ENCODE peak calls at places on chromosomes 11 and 22, in six cellular contexts. W is tibial artery, G is fibroblast of lung, Z is right lobe of liver, C is substantia nigra, O is colonic mucosa. J is an unnamed sample.

GRCh38 chr22:37560682-37561208 is 465 bp downstream of the CDC42EP1 start:
- DNase-seq in O (no peak), W (no peak), Z (peak), G (peak), C (no peak), J (peak)

GRCh38 chr22:32325811-32326237 is 31.8 kb upstream of the RFPL3 start:
- DNase-seq in Z (no peak), O (no peak), W (no peak), C (no peak), G (no peak), J (no peak)

GRCh38 chr11:132962026-132962425 is 570.3 kb downstream of the OPCML start:
- DNase-seq in W (no peak), G (peak), C (no peak), O (no peak), Z (no peak), J (no peak)

GRCh38 chr11:87092159-87092558 is 54.4 kb downstream of the TMEM135 start:
- DNase-seq in G (peak), C (no peak), O (no peak), W (no peak), Z (no peak), J (no peak)

GRCh38 chr11:69301491-69302401 is 7.8 kb downstream of the MYEOV start:
- DNase-seq in Z (peak), W (no peak), C (no peak), O (peak), G (peak), J (peak)

GRCh38 chr11:57805780-57806179 is 44.2 kb downstream of the CTNND1 start:
- DNase-seq in W (no peak), O (no peak), C (no peak), Z (no peak), G (no peak), J (no peak)

GRCh38 chr11:134469627-134470026 is 57.6 kb upstream of the B3GAT1 start:
- DNase-seq in G (no peak), Z (no peak), W (no peak), C (no peak), O (no peak), J (no peak)

GRCh38 chr11:130874396-130874795 is 41.9 kb downstream of the SNX19 start:
- DNase-seq in Z (no peak), O (no peak), G (no peak), W (no peak), C (no peak), J (no peak)

GRCh38 chr11:71472357-71472885 is 19.4 kb downstream of the NADSYN1 start:
- DNase-seq in G (no peak), W (no peak), Z (no peak), C (no peak), O (no peak), J (no peak)

GRCh38 chr11:23021287-23021863 is 161.1 kb upstream of the CCDC179 start:
- DNase-seq in G (peak), W (no peak), Z (no peak), O (no peak), C (no peak), J (no peak)

GRCh38 chr11:95088946-95089619 is 563 bp upstream of the ENDOD1 start:
- DNase-seq in O (no peak), G (no peak), C (peak), Z (no peak), W (no peak), J (no peak)

GRCh38 chr11:121443688-121444275 is 8.3 kb upstream of the SORL1 start:
- DNase-seq in G (no peak), W (no peak), Z (no peak), O (no peak), C (no peak), J (no peak)

GRCh38 chr11:117818036-117818858 is 6.3 kb downstream of the FXYD2 start:
- DNase-seq in O (no peak), C (no peak), W (no peak), G (peak), Z (no peak), J (peak)

GRCh38 chr11:63862923-63863322 is 24.0 kb downstream of the MARK2 start:
- DNase-seq in G (no peak), W (no peak), O (peak), Z (peak), C (no peak), J (no peak)

GRCh38 chr11:125210112-125210511 is 45.6 kb downstream of the PKNOX2 start:
- DNase-seq in W (no peak), C (no peak), O (no peak), Z (no peak), G (no peak), J (no peak)

GRCh38 chr11:22787565-22788162 is 41.9 kb downstream of the SVIP start:
- DNase-seq in C (peak), G (peak), W (no peak), Z (no peak), O (no peak), J (no peak)

GRCh38 chr11:5204787-5205186 is 4.3 kb upstream of the OR51V1 start:
- DNase-seq in G (peak), C (no peak), O (no peak), W (no peak), Z (no peak), J (no peak)

GRCh38 chr11:115577701-115578100 is 73.5 kb upstream of the CADM1 start:
- DNase-seq in O (no peak), W (no peak), G (no peak), C (no peak), Z (no peak), J (no peak)

GRCh38 chr22:44702479-44703219 is 645 bp downstream of the PRR5 start:
- DNase-seq in Z (no peak), G (peak), W (no peak), O (peak), C (no peak), J (no peak)

GRCh38 chr22:43530864-43531201 is 119.0 kb downstream of the MPPED1 start:
- DNase-seq in O (no peak), C (no peak), Z (no peak), G (no peak), W (no peak), J (no peak)

GRCh38 chr11:107561688-107562087 is 3.8 kb downstream of the ALKBH8 start:
- DNase-seq in W (no peak), Z (no peak), G (no peak), C (no peak), O (no peak), J (no peak)
- H3K27ac ChIP-seq in W (no peak), Z (no peak), G (peak), C (no peak), O (no peak), J (no peak)

DNA sequence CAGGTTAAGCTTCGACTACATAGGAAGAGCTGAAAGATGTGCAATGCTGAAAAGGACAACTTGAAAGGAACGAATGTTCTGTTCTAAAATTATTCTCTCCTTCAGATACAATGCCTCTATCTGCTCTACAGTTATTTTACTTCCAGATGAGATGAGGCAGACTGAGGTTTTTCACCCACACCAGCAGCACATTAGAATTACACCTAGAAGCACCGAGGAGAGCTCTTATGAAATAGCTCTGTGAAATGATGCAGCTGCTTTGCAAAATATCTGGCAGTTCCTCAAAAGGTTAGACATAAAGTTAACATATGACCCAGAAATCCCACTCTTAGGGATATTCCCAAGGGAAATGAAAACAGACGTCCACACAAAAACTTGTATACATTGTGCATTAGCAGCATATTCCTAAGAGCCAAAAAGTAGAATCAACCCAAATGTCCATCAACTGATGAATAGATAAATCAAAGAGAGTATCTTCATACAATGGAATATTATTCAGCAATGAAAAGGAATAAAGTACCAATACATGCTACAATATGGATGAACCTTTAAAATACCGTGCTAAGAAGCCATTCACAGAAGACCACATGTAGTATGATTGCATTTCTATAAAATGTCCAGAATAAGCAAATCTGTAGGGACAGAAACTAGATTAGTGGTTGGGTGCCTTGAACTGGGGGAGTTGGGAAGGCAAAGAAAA is 34.5 kb downstream of the WT1 start:
- DNase-seq in C (no peak), G (peak), Z (no peak), W (no peak), O (no peak), J (no peak)
- H3K27ac ChIP-seq in C (no peak), G (no peak), Z (no peak), W (no peak), O (no peak), J (no peak)

DNA sequence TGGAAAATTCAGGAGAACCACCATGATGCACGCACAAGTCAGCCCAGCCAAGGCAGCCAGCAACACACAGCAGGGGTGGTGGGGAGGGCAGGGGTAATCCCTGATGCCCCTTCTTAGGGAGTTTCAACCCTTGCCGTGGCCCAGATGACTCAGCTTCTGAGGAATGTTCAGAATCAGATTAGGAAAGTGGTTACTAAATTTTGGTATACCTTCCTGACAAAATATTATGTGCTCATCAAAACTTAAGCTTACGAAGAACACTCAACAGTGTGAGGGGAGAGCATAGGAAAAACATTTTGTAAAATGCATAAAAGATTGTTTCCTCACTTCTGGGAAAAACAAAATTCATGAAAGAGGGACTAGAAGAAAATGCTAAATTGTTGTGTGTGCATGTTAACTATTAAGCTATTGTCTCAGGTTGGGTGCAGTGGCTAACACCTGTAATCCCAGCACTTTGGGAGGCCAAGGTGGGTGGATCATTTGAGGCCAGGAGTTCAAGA is 32.1 kb downstream of the SERPIND1 start:
- DNase-seq in C (no peak), W (no peak), O (no peak), G (no peak), Z (no peak), J (no peak)
- H3K27ac ChIP-seq in C (no peak), W (no peak), O (no peak), G (no peak), Z (no peak), J (no peak)

GRCh38 chr11:59187020-59187419 is 15.1 kb downstream of the DTX4 start:
- DNase-seq in G (no peak), Z (no peak), C (no peak), O (no peak), W (no peak), J (no peak)

GRCh38 chr11:59185412-59185811 is 13.5 kb downstream of the DTX4 start:
- DNase-seq in C (no peak), W (no peak), O (peak), G (peak), Z (no peak), J (no peak)

GRCh38 chr11:59187587-59187986 is 15.7 kb downstream of the DTX4 start:
- DNase-seq in O (peak), Z (peak), C (no peak), G (peak), W (no peak), J (peak)

GRCh38 chr11:59184876-59185275 is 12.9 kb downstream of the DTX4 start:
- DNase-seq in W (no peak), O (no peak), C (no peak), G (no peak), Z (no peak), J (no peak)

DNA sequence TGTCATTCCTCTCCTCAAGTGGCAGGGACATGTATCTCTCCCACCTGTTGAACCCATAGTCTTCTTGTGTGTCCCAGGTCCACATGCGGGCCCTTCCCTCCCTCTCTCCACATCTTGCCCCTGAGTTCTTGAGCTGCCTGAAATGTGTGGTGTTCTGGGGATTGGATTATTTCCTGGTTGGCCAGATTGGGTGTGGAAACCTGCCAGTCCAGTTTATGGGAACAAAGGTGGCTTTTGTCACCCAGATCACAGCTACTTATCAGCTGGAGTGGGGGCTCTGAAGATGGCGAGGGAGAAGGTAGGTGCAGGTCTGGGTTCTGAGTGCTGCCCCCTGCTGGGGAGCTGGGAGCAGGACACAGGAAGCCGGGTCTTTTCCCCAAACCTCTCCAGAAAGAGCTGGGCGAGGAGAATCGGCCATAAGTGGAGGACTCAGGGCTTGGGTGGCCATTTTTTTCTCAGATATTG is 14.2 kb downstream of the DTX4 start:
- DNase-seq in Z (no peak), W (no peak), G (no peak), C (no peak), O (peak), J (no peak)
- H3K27ac ChIP-seq in Z (peak), W (no peak), G (no peak), C (peak), O (peak), J (no peak)

GRCh38 chr11:13682212-13682611 is 13.7 kb downstream of the FAR1 start:
- DNase-seq in O (no peak), G (peak), W (no peak), Z (no peak), C (no peak), J (no peak)

GRCh38 chr11:13687271-13687670 is 18.8 kb downstream of the FAR1 start:
- DNase-seq in C (no peak), W (no peak), O (no peak), Z (no peak), G (no peak), J (no peak)

GRCh38 chr11:13680501-13681264 is 12.2 kb downstream of the FAR1 start:
- DNase-seq in O (no peak), G (peak), C (no peak), Z (no peak), W (no peak), J (no peak)

GRCh38 chr11:13681470-13681869 is 13.0 kb downstream of the FAR1 start:
- DNase-seq in W (no peak), G (no peak), C (no peak), O (no peak), Z (no peak), J (no peak)

GRCh38 chr11:13685461-13686108 is 17.1 kb downstream of the FAR1 start:
- DNase-seq in W (no peak), O (no peak), Z (no peak), G (no peak), C (no peak), J (no peak)
- H3K27ac ChIP-seq in W (no peak), O (no peak), Z (no peak), G (no peak), C (no peak), J (no peak)

GRCh38 chr11:44952082-44952481 is 1.4 kb upstream of the TP53I11 start:
- DNase-seq in C (no peak), Z (no peak), G (no peak), O (peak), W (no peak), J (no peak)
- H3K27ac ChIP-seq in C (no peak), Z (no peak), G (no peak), O (peak), W (no peak), J (no peak)

J was measured in psoas muscle.